ENCODE peak calls at places on chromosomes 4 and X, in eight cellular contexts. Q is transverse colon, Y is SK-N-SH, D is K562, P is esophagus muscularis mucosa, Z is HepG2, G is suprapubic skin, I is stomach. J is an unnamed sample.

GRCh38 chr4:39565925-39566630 is 38.8 kb upstream of the UGDH start:
- DNase-seq in Z (no peak), I (no peak), G (no peak), P (no peak), Q (no peak), D (no peak), Y (no peak), J (no peak)

GRCh38 chr4:94277539-94277938 is 65.1 kb downstream of the HPGDS start:
- DNase-seq in I (no peak), Q (no peak), Y (no peak), G (no peak), P (no peak), Z (no peak), D (no peak), J (no peak)

GRCh38 chr4:159199827-159200226 is 96.9 kb downstream of the RAPGEF2 start:
- DNase-seq in D (no peak), Q (no peak), G (no peak), I (no peak), Z (no peak), P (no peak), Y (no peak), J (no peak)

GRCh38 chr4:169051936-169052335 is 41.9 kb upstream of the CBR4 start:
- DNase-seq in Q (no peak), Z (no peak), G (no peak), D (no peak), P (no peak), Y (no peak), I (peak), J (no peak)

GRCh38 chrX:15843960-15844359 is 10.7 kb downstream of the AP1S2 start:
- DNase-seq in I (no peak), P (no peak), D (no peak), G (no peak), Q (no peak), Y (no peak), Z (no peak), J (no peak)

GRCh38 chr4:8676676-8677075 is 84.1 kb downstream of the CPZ start:
- DNase-seq in G (no peak), Z (no peak), P (no peak), D (no peak), Y (no peak), I (no peak), Q (no peak), J (peak)

GRCh38 chr4:26622913-26623312 is 39.0 kb downstream of the TBC1D19 start:
- DNase-seq in I (no peak), Q (no peak), Z (no peak), Y (no peak), P (no peak), G (no peak), D (no peak), J (no peak)

GRCh38 chr4:96149911-96150310 is 310.0 kb downstream of the PDHA2 start:
- DNase-seq in Y (no peak), D (no peak), P (no peak), I (no peak), Q (no peak), G (no peak), Z (no peak), J (no peak)

GRCh38 chr4:75643651-75644050 is 13.3 kb upstream of the CDKL2 start:
- DNase-seq in Y (no peak), G (no peak), Q (no peak), Z (no peak), I (no peak), P (no peak), D (no peak), J (no peak)

GRCh38 chr4:41598580-41598979 is 60.6 kb downstream of the LIMCH1 start:
- DNase-seq in Y (no peak), I (no peak), D (no peak), Z (no peak), P (no peak), Q (no peak), G (no peak), J (no peak)

GRCh38 chrX:1751781-1752180 is 136.9 kb downstream of the ASMT start:
- DNase-seq in Q (no peak), Z (no peak), P (no peak), Y (no peak), I (no peak), G (no peak), D (no peak), J (no peak)

GRCh38 chr4:35525192-35525978 is 718.9 kb downstream of the ARAP2 start:
- DNase-seq in G (no peak), I (no peak), P (no peak), D (no peak), Q (no peak), Y (no peak), Z (no peak), J (no peak)

GRCh38 chrX:47189906-47190305 is 3.7 kb upstream of the UBA1 start:
- DNase-seq in G (no peak), Y (no peak), Q (no peak), P (no peak), D (no peak), Z (no peak), I (no peak), J (no peak)

GRCh38 chrX:16076834-16077233 is 46.5 kb upstream of the GRPR start:
- DNase-seq in Q (no peak), I (no peak), P (no peak), Z (no peak), G (no peak), D (no peak), Y (no peak), J (no peak)

GRCh38 chrX:130916636-130917422 is 13.8 kb upstream of the ENOX2 start:
- DNase-seq in Q (peak), D (peak), I (peak), Z (peak), G (no peak), P (no peak), Y (peak), J (no peak)

GRCh38 chrX:50996930-50997329 is 86.4 kb downstream of the BMP15 start:
- DNase-seq in Q (no peak), D (no peak), Y (no peak), Z (no peak), P (no peak), G (no peak), I (no peak), J (no peak)

GRCh38 chrX:13419918-13420317 is 100.1 kb upstream of the ATXN3L start:
- DNase-seq in P (no peak), I (no peak), Z (no peak), Y (no peak), G (no peak), D (no peak), Q (no peak), J (no peak)

GRCh38 chrX:49915352-49916222 is 6.8 kb upstream of the CLCN5 start:
- DNase-seq in Z (peak), Q (peak), G (no peak), Y (peak), P (no peak), D (peak), I (peak), J (no peak)

GRCh38 chrX:68929332-68930150 is 100.7 kb downstream of the EFNB1 start:
- DNase-seq in P (no peak), I (peak), Y (no peak), D (no peak), Q (no peak), Z (no peak), G (no peak), J (no peak)

GRCh38 chr4:156329779-156330178 is 376.1 kb upstream of the CTSO start:
- DNase-seq in I (no peak), P (no peak), Y (no peak), D (no peak), Z (no peak), Q (no peak), G (no peak), J (no peak)

GRCh38 chr4:82984459-82984858 is 26.2 kb downstream of the LIN54 start:
- DNase-seq in Q (no peak), I (no peak), G (no peak), D (peak), Z (peak), P (no peak), Y (no peak), J (no peak)

GRCh38 chr4:105666693-105667092 is 41.8 kb downstream of the INTS12 start:
- DNase-seq in Z (no peak), Y (no peak), G (no peak), I (no peak), Q (no peak), P (no peak), D (no peak), J (no peak)

GRCh38 chr4:80215449-80216052 is 18.2 kb downstream of the PRDM8 start:
- DNase-seq in G (no peak), I (no peak), Y (no peak), P (no peak), D (peak), Z (peak), Q (no peak), J (no peak)

GRCh38 chr4:39609454-39609911 is 29.2 kb downstream of the SMIM14 start:
- DNase-seq in I (no peak), D (no peak), G (no peak), P (no peak), Z (peak), Y (no peak), Q (no peak), J (no peak)

GRCh38 chr4:20075479-20075878 is 176.2 kb upstream of the SLIT2 start:
- DNase-seq in Y (no peak), G (no peak), D (no peak), Z (no peak), Q (no peak), I (no peak), P (no peak), J (no peak)

GRCh38 chrX:65643786-65644111 is 23.7 kb upstream of the MSN start:
- DNase-seq in Q (no peak), I (no peak), Z (no peak), Y (no peak), P (no peak), D (no peak), G (no peak), J (no peak)

GRCh38 chrX:39149761-39150160 is 348.5 kb downstream of the MID1IP1 start:
- DNase-seq in P (no peak), Q (peak), Z (peak), G (peak), D (peak), I (peak), Y (no peak), J (peak)

GRCh38 chrX:71366674-71367256 is 608 bp downstream of the TAF1 start:
- DNase-seq in P (no peak), Z (no peak), Q (peak), G (no peak), D (peak), Y (peak), I (no peak), J (no peak)

GRCh38 chr4:15612136-15612535 is 43.0 kb downstream of the FBXL5 start:
- DNase-seq in I (no peak), Z (no peak), D (no peak), G (no peak), Q (no peak), P (no peak), Y (no peak), J (no peak)

GRCh38 chr4:48484494-48485168 is 1.5 kb downstream of the SLC10A4 start:
- DNase-seq in Z (no peak), Y (peak), D (no peak), I (no peak), P (no peak), G (no peak), Q (no peak), J (no peak)

GRCh38 chr4:87819281-87819919 is 13.4 kb upstream of the MEPE start:
- DNase-seq in Z (peak), Q (no peak), D (peak), G (no peak), I (no peak), Y (no peak), P (no peak), J (no peak)

GRCh38 chr4:8639777-8640720 is 47.5 kb downstream of the CPZ start:
- DNase-seq in G (peak), D (no peak), Y (no peak), P (no peak), Q (no peak), I (no peak), Z (no peak), J (peak)

GRCh38 chr4:54542119-54542438 is 115.7 kb upstream of the KIT start:
- DNase-seq in I (no peak), D (no peak), Z (no peak), P (no peak), Q (no peak), G (no peak), Y (no peak), J (no peak)

GRCh38 chr4:111854494-111855087 is 290.7 kb upstream of the FAM241A start:
- DNase-seq in P (no peak), Y (peak), G (no peak), D (peak), I (no peak), Z (peak), Q (peak), J (no peak)

GRCh38 chrX:141760761-141761160 is 62.2 kb upstream of the SPANXD start:
- DNase-seq in I (no peak), D (no peak), Z (no peak), P (no peak), Y (no peak), Q (no peak), G (no peak), J (no peak)

GRCh38 chrX:108036298-108036973 is 8.4 kb upstream of the VSIG1 start:
- DNase-seq in P (no peak), Y (no peak), D (peak), Z (peak), Q (no peak), G (no peak), I (no peak), J (no peak)

GRCh38 chrX:22247169-22247568 is 25.5 kb upstream of the CBLL2 start:
- DNase-seq in D (no peak), P (no peak), I (no peak), G (no peak), Z (no peak), Y (no peak), Q (no peak), J (no peak)

GRCh38 chrX:22246620-22247019 is 26.1 kb upstream of the CBLL2 start:
- DNase-seq in Q (no peak), I (no peak), Y (no peak), P (no peak), D (no peak), Z (no peak), G (no peak), J (no peak)

DNA sequence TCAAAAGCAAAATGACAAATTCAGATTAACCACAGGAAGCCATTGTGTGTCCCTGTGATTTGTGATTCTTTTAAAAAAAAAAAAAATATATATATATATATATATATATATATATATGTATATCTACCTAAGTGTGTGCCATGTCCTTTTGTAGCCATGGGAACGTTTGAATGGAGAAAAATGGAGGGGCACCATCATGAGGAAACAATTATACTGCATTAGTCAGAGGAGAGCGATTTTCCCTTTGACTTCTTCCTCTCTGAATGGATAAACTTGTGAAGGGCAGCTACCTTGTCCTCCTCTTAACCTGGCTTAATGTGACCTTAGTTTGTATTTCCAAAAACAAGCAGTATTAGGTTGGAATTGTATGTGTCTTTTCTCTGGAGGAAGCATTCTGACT is 23.3 kb upstream of the CBLL2 start:
- DNase-seq in G (no peak), P (no peak), Q (no peak), D (no peak), Z (no peak), Y (no peak), I (no peak), J (no peak)
- TF ChIP-seq CTCF in G (no peak), P (no peak), Q (no peak), D (no peak), Z (no peak), Y (no peak), I (no peak), J (no peak)

GRCh38 chr4:28287837-28288236 is 1427.2 kb downstream of the STIM2 start:
- DNase-seq in I (no peak), G (no peak), Z (no peak), Y (no peak), D (no peak), P (no peak), Q (no peak), J (no peak)
- TF ChIP-seq EP300 in I (no peak), G (no peak), Z (no peak), Y (peak), D (no peak), P (no peak), Q (no peak), J (no peak)

GRCh38 chr4:150381671-150382427 is 200.1 kb upstream of the MAB21L2 start:
- DNase-seq in Y (no peak), I (no peak), Q (no peak), Z (no peak), G (no peak), D (no peak), P (no peak), J (no peak)

GRCh38 chr4:150387983-150388382 is 194.0 kb upstream of the MAB21L2 start:
- DNase-seq in Y (no peak), Z (no peak), P (no peak), D (no peak), Q (no peak), G (no peak), I (no peak), J (no peak)

GRCh38 chr4:150385606-150386005 is 196.3 kb upstream of the MAB21L2 start:
- DNase-seq in Q (no peak), P (no peak), G (no peak), Z (no peak), Y (no peak), I (no peak), D (no peak), J (no peak)

GRCh38 chr4:150381026-150381425 is 200.9 kb upstream of the MAB21L2 start:
- DNase-seq in P (no peak), Q (no peak), I (no peak), Y (no peak), G (no peak), D (no peak), Z (no peak), J (no peak)

DNA sequence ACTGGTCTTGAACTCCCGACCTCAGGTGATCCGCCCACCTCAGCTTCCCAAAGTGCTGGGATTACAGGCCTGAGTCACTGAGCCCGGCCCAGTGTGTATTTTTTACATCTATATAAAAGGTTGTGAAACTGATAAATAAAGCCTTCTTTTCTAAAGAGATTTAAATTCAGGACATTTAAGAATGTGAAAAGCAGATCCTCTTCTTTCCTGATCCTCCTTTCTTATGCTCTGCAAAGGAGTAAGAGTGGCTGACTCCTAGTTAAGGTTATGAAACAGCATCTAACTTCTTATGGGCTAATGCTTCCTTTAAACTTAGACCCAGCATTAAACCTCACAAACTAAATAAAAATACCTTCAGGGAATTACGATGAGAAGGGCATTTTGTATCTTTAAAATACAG is 197.7 kb upstream of the MAB21L2 start:
- DNase-seq in Y (no peak), Z (no peak), P (no peak), I (no peak), D (no peak), G (no peak), Q (no peak), J (no peak)
- TF ChIP-seq POLR2AphosphoS5 in Y (no peak), Z (no peak), P (no peak), I (no peak), D (no peak), G (no peak), Q (no peak), J (no peak)

GRCh38 chr4:171793723-171794122 is 19.5 kb upstream of the GALNTL6 start:
- DNase-seq in I (no peak), Y (no peak), G (no peak), D (no peak), Q (no peak), Z (no peak), P (no peak), J (no peak)
- TF ChIP-seq CTCF in I (no peak), Y (no peak), G (no peak), D (no peak), Q (no peak), Z (no peak), P (no peak), J (no peak)

DNA sequence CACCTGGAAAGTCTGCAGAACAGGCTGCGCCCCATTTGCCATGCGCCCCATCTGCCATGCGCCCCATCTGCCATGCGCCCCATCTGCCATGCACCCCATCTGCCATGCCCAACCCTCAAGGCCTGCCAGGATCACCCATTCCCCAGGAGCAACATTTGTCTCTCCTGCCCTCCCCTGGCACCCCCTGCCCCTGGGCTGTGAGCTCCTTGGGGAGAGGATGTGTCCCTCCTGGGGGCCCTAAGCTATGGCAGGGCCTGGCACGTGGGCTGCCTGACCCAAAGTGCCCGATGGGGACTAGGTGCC is 82.6 kb downstream of the FAM53A start:
- DNase-seq in D (no peak), G (no peak), I (no peak), Z (no peak), P (no peak), Q (no peak), Y (no peak), J (no peak)
- TF ChIP-seq EP300 in D (no peak), G (no peak), I (no peak), Z (no peak), P (no peak), Q (no peak), Y (no peak), J (no peak)

GRCh38 chrX:134075894-134076718 is 90.7 kb upstream of the GPC3 start:
- DNase-seq in Q (no peak), Y (no peak), Z (no peak), P (no peak), G (no peak), D (no peak), I (no peak), J (no peak)
- TF ChIP-seq POLR2AphosphoS5 in Q (peak), Y (no peak), Z (no peak), P (no peak), G (no peak), D (no peak), I (no peak), J (peak)

GRCh38 chrX:120253784-120254183 is 3.2 kb downstream of the ZBTB33 start:
- DNase-seq in I (no peak), Y (no peak), D (no peak), Z (no peak), Q (no peak), P (no peak), G (no peak), J (no peak)

GRCh38 chrX:120244735-120245498 is 5.7 kb upstream of the ZBTB33 start:
- DNase-seq in Z (peak), G (peak), I (peak), Q (peak), D (peak), Y (peak), P (no peak), J (peak)

GRCh38 chrX:120251471-120252011 is 929 bp downstream of the ZBTB33 start:
- DNase-seq in Z (peak), P (no peak), D (peak), I (peak), G (no peak), Y (peak), Q (peak), J (peak)

DNA sequence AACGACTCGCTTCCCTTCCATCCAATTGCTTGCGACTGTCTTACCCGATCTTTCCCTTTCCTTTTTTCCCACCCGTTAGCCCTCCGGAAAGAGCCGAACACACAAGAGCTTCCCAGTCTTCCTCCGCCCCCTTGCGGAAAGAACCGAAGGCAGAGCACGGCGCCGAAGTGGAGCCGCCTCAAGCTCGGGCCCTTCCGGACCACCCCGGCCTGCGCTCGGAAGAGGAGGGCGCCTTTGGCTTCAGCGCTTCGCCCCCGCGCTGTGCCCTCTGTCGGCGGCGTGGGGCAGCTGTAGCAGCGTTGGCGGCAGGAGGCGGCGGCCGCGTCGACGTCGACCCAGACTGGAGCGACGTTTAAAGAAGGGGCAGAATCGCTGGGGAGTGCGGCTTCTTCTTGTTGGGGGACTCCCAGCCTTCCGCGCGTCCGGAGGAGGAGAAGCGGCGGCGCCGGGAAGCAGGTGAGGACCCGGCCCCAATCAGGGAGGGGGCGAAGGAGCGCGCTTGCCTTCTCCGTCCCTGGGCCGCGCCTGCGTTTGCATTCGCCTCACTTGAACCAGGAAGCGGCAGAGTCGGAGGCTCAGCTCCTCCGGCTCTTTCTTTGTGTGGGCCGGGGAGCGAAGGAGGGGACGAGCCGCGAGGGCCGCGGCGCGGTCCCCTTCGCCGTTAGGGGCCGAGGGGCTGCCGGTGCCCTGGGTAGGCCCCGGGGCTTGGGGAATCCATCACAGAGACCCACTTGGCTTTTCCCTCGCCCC is at the start of gene ZBTB33:
- DNase-seq in Z (peak), Y (peak), I (peak), G (peak), D (peak), P (peak), Q (peak), J (peak)
- TF ChIP-seq CTCF in Z (peak), Y (peak), I (peak), G (peak), D (peak), P (peak), Q (peak), J (peak)

GRCh38 chr4:3871881-3872833 is 106.0 kb downstream of the ADRA2C start:
- DNase-seq in Z (no peak), Q (no peak), D (no peak), I (no peak), Y (no peak), G (peak), P (no peak), J (peak)
- TF ChIP-seq EP300 in Z (no peak), Q (no peak), D (no peak), I (no peak), Y (no peak), G (no peak), P (no peak), J (no peak)